ENCODE peak calls at places on chromosomes 6 and 20, in seven cellular contexts. J is HTR-8/SVneo; Y is NCI-H1092 treated with DMSO at 0.1 percent for 48 hours; Z is CD4-positive, alpha-beta T cell; T is T-helper 9 cell; R is GM04504; U is HuH-7.5. K is an unnamed sample.

GRCh38 chr20:51560042-51560441 is 17.5 kb upstream of the NFATC2 start:
- DNase-seq in J (no peak), Y (no peak), Z (no peak), T (no peak), R (no peak), U (no peak), K (no peak)

GRCh38 chr20:51121272-51121671 is 98.4 kb upstream of the KCNG1 start:
- DNase-seq in J (no peak), Y (no peak), Z (no peak), T (no peak), R (no peak), U (no peak), K (no peak)

GRCh38 chr6:117018771-117019170 is 141.7 kb downstream of the RFX6 start:
- DNase-seq in J (no peak), Y (no peak), Z (no peak), T (no peak), R (no peak), U (no peak), K (peak)

GRCh38 chr6:153121311-153121710 is 9.8 kb downstream of the RGS17 start:
- DNase-seq in J (no peak), Y (no peak), Z (no peak), T (no peak), R (no peak), U (no peak), K (no peak)

GRCh38 chr20:10209091-10209490 is 9.5 kb upstream of the SNAP25 start:
- DNase-seq in J (no peak), Y (no peak), Z (no peak), T (no peak), R (no peak), U (no peak), K (peak)

GRCh38 chr6:159984268-159984786 is 15.4 kb downstream of the IGF2R start:
- DNase-seq in J (no peak), Y (no peak), Z (no peak), T (no peak), R (no peak), U (no peak), K (no peak)

GRCh38 chr6:6844451-6844974 is 256.0 kb downstream of the LY86 start:
- DNase-seq in J (no peak), Y (no peak), Z (no peak), T (no peak), R (no peak), U (no peak), K (no peak)

GRCh38 chr6:54238407-54238806 is 69.8 kb upstream of the TINAG start:
- DNase-seq in J (no peak), Y (no peak), Z (no peak), T (no peak), R (peak), U (no peak), K (peak)

GRCh38 chr6:130018830-130019795 is 732 bp downstream of the L3MBTL3 start:
- DNase-seq in J (no peak), Y (peak), Z (peak), T (peak), R (no peak), U (peak), K (no peak)